ENCODE peak calls at places on chromosomes 13 and 19, in eight cellular contexts. J, N, H, K, I, Y, V and O are unnamed samples.

GRCh38 chr13:21121616-21122015 is 54.7 kb downstream of the SKA3 start:
- DNase-seq in Y (no peak), H (no peak), I (no peak), N (no peak), K (no peak), J (no peak), V (no peak), O (no peak)

GRCh38 chr19:6414793-6415591 is 9.6 kb downstream of the KHSRP start:
- DNase-seq in J (peak), I (no peak), Y (no peak), V (no peak), N (peak), K (peak), H (no peak), O (no peak)

GRCh38 chr19:55262359-55262758 is 3.5 kb upstream of the PPP6R1 start:
- DNase-seq in Y (no peak), N (no peak), H (no peak), I (no peak), K (no peak), J (no peak), V (no peak), O (no peak)

GRCh38 chr19:1859319-1859718 is 4.1 kb downstream of the KLF16 start:
- DNase-seq in I (no peak), K (no peak), V (no peak), Y (no peak), H (no peak), J (no peak), N (no peak), O (no peak)

GRCh38 chr13:65926750-65927171 is 1303.4 kb downstream of the PCDH9 start:
- DNase-seq in V (no peak), J (no peak), H (no peak), I (no peak), K (no peak), N (no peak), Y (peak), O (peak)

GRCh38 chr19:52297601-52298358 is 811 bp downstream of the ZNF480 start:
- DNase-seq in V (no peak), I (no peak), N (no peak), J (peak), Y (no peak), H (no peak), K (no peak), O (no peak)

GRCh38 chr13:100454876-100455275 is 133.7 kb downstream of the GGACT start:
- DNase-seq in I (no peak), V (no peak), K (no peak), N (no peak), J (no peak), Y (no peak), H (peak), O (no peak)

GRCh38 chr13:20968745-20969144 is 66.2 kb upstream of the XPO4 start:
- DNase-seq in H (no peak), J (no peak), N (peak), I (no peak), Y (no peak), K (no peak), V (no peak), O (no peak)

GRCh38 chr13:73058432-73058740 is 419 bp upstream of the KLF5 start:
- DNase-seq in I (no peak), N (no peak), K (peak), H (no peak), Y (no peak), J (no peak), V (no peak), O (no peak)

GRCh38 chr13:40477623-40478608 is 188.5 kb downstream of the FOXO1 start:
- DNase-seq in K (no peak), J (no peak), V (no peak), H (no peak), I (no peak), Y (no peak), N (no peak), O (peak)

GRCh38 chr13:29566864-29567263 is 28.6 kb downstream of the SLC7A1 start:
- DNase-seq in Y (no peak), V (no peak), K (no peak), H (no peak), N (no peak), I (no peak), J (no peak), O (no peak)

GRCh38 chr19:16206046-16206605 is 8.4 kb downstream of the AP1M1 start:
- DNase-seq in Y (no peak), I (no peak), K (no peak), J (no peak), H (no peak), N (no peak), V (no peak), O (no peak)

GRCh38 chr13:105937451-105937850 is 598.0 kb downstream of the EFNB2 start:
- DNase-seq in V (no peak), H (no peak), I (no peak), K (no peak), N (no peak), Y (no peak), J (peak), O (no peak)

GRCh38 chr19:1269478-1270167 is 491 bp downstream of the CIRBP start:
- DNase-seq in V (peak), H (peak), N (peak), I (peak), J (peak), K (peak), Y (peak), O (peak)

GRCh38 chr19:3358919-3359849 is 7.2 kb upstream of the NFIC start:
- DNase-seq in V (peak), H (peak), I (peak), K (peak), Y (peak), J (peak), N (peak), O (peak)

GRCh38 chr19:55212447-55212846 is 3.1 kb upstream of the PTPRH start:
- DNase-seq in K (no peak), H (peak), Y (peak), N (no peak), V (no peak), J (no peak), I (no peak), O (no peak)

GRCh38 chr19:33210266-33210940 is 15.2 kb downstream of the SLC7A10 start:
- DNase-seq in N (no peak), V (no peak), H (no peak), K (no peak), J (peak), I (no peak), Y (no peak), O (no peak)